ENCODE peak calls at places on chromosomes 1 and 21, in eight cellular contexts. One of them, this sample, is unnamed.

GRCh38 chr1:208280681-208281439 is 36.7 kb upstream of the PLXNA2 start:
- DNase-seq in nephron progenitor cell: no peak
- DNase-seq in bronchial epithelial cell: no peak
- DNase-seq in upper lobe of right lung: no peak
- DNase-seq in progenitor cell of endocrine pancreas: no peak
- DNase-seq in endothelial cell: no peak
- DNase-seq in AG10803: no peak
- DNase-seq in stomach: no peak
- DNase-seq in this sample: no peak

GRCh38 chr1:200971955-200972711 is 51.4 kb downstream of the KIF21B start:
- DNase-seq in stomach: peak; percentile 70
- DNase-seq in progenitor cell of endocrine pancreas: peak; percentile 67
- DNase-seq in AG10803: peak; percentile 44
- DNase-seq in upper lobe of right lung: peak; percentile 76
- DNase-seq in endothelial cell: peak; percentile 79
- DNase-seq in bronchial epithelial cell: peak; percentile 19
- DNase-seq in nephron progenitor cell: peak; percentile 79
- DNase-seq in this sample: peak; percentile 79

GRCh38 chr1:162094271-162094670 is 24.8 kb downstream of the NOS1AP start:
- DNase-seq in AG10803: peak; percentile 26
- DNase-seq in progenitor cell of endocrine pancreas: no peak
- DNase-seq in nephron progenitor cell: no peak
- DNase-seq in bronchial epithelial cell: no peak
- DNase-seq in endothelial cell: no peak
- DNase-seq in stomach: no peak
- DNase-seq in upper lobe of right lung: no peak
- DNase-seq in this sample: no peak

GRCh38 chr1:2381741-2382620 is 9.4 kb downstream of the MORN1 start:
- DNase-seq in AG10803: peak; percentile 78
- DNase-seq in bronchial epithelial cell: peak; percentile 48
- DNase-seq in endothelial cell: peak; percentile 89
- DNase-seq in stomach: peak; percentile 83
- DNase-seq in progenitor cell of endocrine pancreas: peak; percentile 65
- DNase-seq in upper lobe of right lung: peak; percentile 92
- DNase-seq in nephron progenitor cell: peak; percentile 91
- DNase-seq in this sample: peak; percentile 82

GRCh38 chr1:83779565-83779964 is 219.4 kb downstream of the TTLL7 start:
- DNase-seq in nephron progenitor cell: no peak
- DNase-seq in AG10803: no peak
- DNase-seq in stomach: no peak
- DNase-seq in bronchial epithelial cell: no peak
- DNase-seq in endothelial cell: no peak
- DNase-seq in upper lobe of right lung: no peak
- DNase-seq in progenitor cell of endocrine pancreas: no peak
- DNase-seq in this sample: no peak

GRCh38 chr1:55490556-55490955 is 275.4 kb upstream of the USP24 start:
- DNase-seq in upper lobe of right lung: no peak
- DNase-seq in nephron progenitor cell: no peak
- DNase-seq in AG10803: peak; percentile 46
- DNase-seq in progenitor cell of endocrine pancreas: no peak
- DNase-seq in endothelial cell: no peak
- DNase-seq in bronchial epithelial cell: peak; percentile 32
- DNase-seq in stomach: no peak
- DNase-seq in this sample: no peak

GRCh38 chr21:37087188-37087587 is 14.1 kb downstream of the TTC3 start:
- DNase-seq in upper lobe of right lung: no peak
- DNase-seq in endothelial cell: no peak
- DNase-seq in bronchial epithelial cell: peak; percentile 74
- DNase-seq in AG10803: peak; percentile 57
- DNase-seq in nephron progenitor cell: no peak
- DNase-seq in progenitor cell of endocrine pancreas: no peak
- DNase-seq in stomach: no peak
- DNase-seq in this sample: peak; percentile 34

GRCh38 chr1:15116966-15117365 is 36.6 kb upstream of the TMEM51 start:
- DNase-seq in nephron progenitor cell: no peak
- DNase-seq in endothelial cell: no peak
- DNase-seq in bronchial epithelial cell: no peak
- DNase-seq in AG10803: no peak
- DNase-seq in stomach: no peak
- DNase-seq in progenitor cell of endocrine pancreas: no peak
- DNase-seq in upper lobe of right lung: no peak
- DNase-seq in this sample: no peak

GRCh38 chr1:24321712-24322635 is 2.8 kb downstream of the GRHL3 start:
- DNase-seq in bronchial epithelial cell: peak; percentile 90
- DNase-seq in nephron progenitor cell: peak; percentile 61
- DNase-seq in progenitor cell of endocrine pancreas: peak; percentile 39
- DNase-seq in upper lobe of right lung: peak; percentile 78
- DNase-seq in stomach: peak; percentile 63
- DNase-seq in AG10803: peak; percentile 80
- DNase-seq in endothelial cell: peak; percentile 47
- DNase-seq in this sample: no peak

GRCh38 chr1:46630719-46631118 is 14.1 kb upstream of the MOB3C start:
- DNase-seq in bronchial epithelial cell: no peak
- DNase-seq in stomach: no peak
- DNase-seq in AG10803: no peak
- DNase-seq in progenitor cell of endocrine pancreas: no peak
- DNase-seq in nephron progenitor cell: no peak
- DNase-seq in upper lobe of right lung: no peak
- DNase-seq in endothelial cell: no peak
- DNase-seq in this sample: no peak

GRCh38 chr1:56456426-56457101 is 122.8 kb downstream of the PLPP3 start:
- DNase-seq in AG10803: peak; percentile 48
- DNase-seq in bronchial epithelial cell: peak; percentile 80
- DNase-seq in endothelial cell: no peak
- DNase-seq in stomach: no peak
- DNase-seq in progenitor cell of endocrine pancreas: no peak
- DNase-seq in nephron progenitor cell: no peak
- DNase-seq in upper lobe of right lung: no peak
- DNase-seq in this sample: no peak

GRCh38 chr1:228280961-228281591 is 73.2 kb downstream of the OBSCN start:
- DNase-seq in upper lobe of right lung: peak; percentile 51
- DNase-seq in progenitor cell of endocrine pancreas: no peak
- DNase-seq in bronchial epithelial cell: no peak
- DNase-seq in endothelial cell: no peak
- DNase-seq in nephron progenitor cell: no peak
- DNase-seq in stomach: peak; percentile 22
- DNase-seq in AG10803: no peak
- DNase-seq in this sample: no peak

GRCh38 chr1:223531742-223532341 is 133.7 kb downstream of the CAPN8 start:
- DNase-seq in endothelial cell: peak; percentile 76
- DNase-seq in progenitor cell of endocrine pancreas: peak; percentile 46
- DNase-seq in nephron progenitor cell: peak; percentile 73
- DNase-seq in upper lobe of right lung: peak; percentile 77
- DNase-seq in bronchial epithelial cell: peak; percentile 47
- DNase-seq in stomach: peak; percentile 75
- DNase-seq in AG10803: peak; percentile 17
- DNase-seq in this sample: peak; percentile 68
- TF ChIP-seq CTCF in endothelial cell: peak; percentile 75
- TF ChIP-seq CTCF in progenitor cell of endocrine pancreas: peak; percentile 86
- TF ChIP-seq CTCF in nephron progenitor cell: peak; percentile 66
- TF ChIP-seq CTCF in upper lobe of right lung: peak; percentile 64
- TF ChIP-seq CTCF in bronchial epithelial cell: peak; percentile 87
- TF ChIP-seq CTCF in stomach: peak; percentile 53
- TF ChIP-seq CTCF in AG10803: peak; percentile 60
- TF ChIP-seq CTCF in this sample: peak; percentile 91

GRCh38 chr1:30088594-30089556 is 634.5 kb downstream of the MATN1 start:
- DNase-seq in bronchial epithelial cell: no peak
- DNase-seq in progenitor cell of endocrine pancreas: no peak
- DNase-seq in nephron progenitor cell: no peak
- DNase-seq in AG10803: no peak
- DNase-seq in endothelial cell: no peak
- DNase-seq in upper lobe of right lung: peak; percentile 75
- DNase-seq in stomach: no peak
- DNase-seq in this sample: peak; percentile 72

GRCh38 chr1:30085814-30086770 is 637.3 kb downstream of the MATN1 start:
- DNase-seq in bronchial epithelial cell: no peak
- DNase-seq in AG10803: peak; percentile 33
- DNase-seq in progenitor cell of endocrine pancreas: peak; percentile 83
- DNase-seq in endothelial cell: peak; percentile 87
- DNase-seq in nephron progenitor cell: peak; percentile 97
- DNase-seq in stomach: peak; percentile 28
- DNase-seq in upper lobe of right lung: peak; percentile 74
- DNase-seq in this sample: peak; percentile 67

GRCh38 chr1:30084909-30085571 is 638.3 kb downstream of the MATN1 start:
- DNase-seq in stomach: no peak
- DNase-seq in progenitor cell of endocrine pancreas: no peak
- DNase-seq in upper lobe of right lung: no peak
- DNase-seq in nephron progenitor cell: no peak
- DNase-seq in bronchial epithelial cell: no peak
- DNase-seq in AG10803: no peak
- DNase-seq in endothelial cell: no peak
- DNase-seq in this sample: no peak

GRCh38 chr1:30090421-30090820 is 633.0 kb downstream of the MATN1 start:
- DNase-seq in upper lobe of right lung: no peak
- DNase-seq in bronchial epithelial cell: no peak
- DNase-seq in stomach: no peak
- DNase-seq in endothelial cell: no peak
- DNase-seq in progenitor cell of endocrine pancreas: no peak
- DNase-seq in nephron progenitor cell: no peak
- DNase-seq in AG10803: no peak
- DNase-seq in this sample: no peak

DNA sequence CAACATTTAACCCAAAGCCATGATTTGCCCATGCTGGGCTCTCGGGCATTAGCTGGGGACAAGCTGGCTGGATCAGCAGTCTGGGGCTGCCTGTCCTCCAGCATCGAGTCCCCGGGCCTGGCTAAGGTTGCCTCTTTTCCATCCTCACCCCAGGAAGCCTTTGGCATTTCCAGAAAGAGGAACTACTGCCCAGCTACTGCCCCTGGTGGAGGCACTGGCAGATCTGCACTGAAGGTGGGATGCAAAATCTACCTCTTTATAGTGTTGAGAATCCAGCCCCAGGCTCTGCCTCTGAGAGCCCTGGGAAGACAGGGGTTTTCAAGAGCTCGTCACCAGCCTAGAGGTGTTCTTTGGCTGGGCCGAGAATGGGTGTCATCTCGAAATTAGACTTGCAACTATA is 635.9 kb downstream of the MATN1 start:
- DNase-seq in nephron progenitor cell: no peak
- DNase-seq in progenitor cell of endocrine pancreas: no peak
- DNase-seq in upper lobe of right lung: no peak
- DNase-seq in AG10803: no peak
- DNase-seq in endothelial cell: peak; percentile 41
- DNase-seq in bronchial epithelial cell: no peak
- DNase-seq in stomach: no peak
- DNase-seq in this sample: no peak
- TF ChIP-seq CTCF in nephron progenitor cell: peak; percentile 29
- TF ChIP-seq CTCF in progenitor cell of endocrine pancreas: peak; percentile 50
- TF ChIP-seq CTCF in upper lobe of right lung: peak; percentile 15
- TF ChIP-seq CTCF in AG10803: peak; percentile 54
- TF ChIP-seq CTCF in endothelial cell: peak; percentile 18
- TF ChIP-seq CTCF in bronchial epithelial cell: peak; percentile 30
- TF ChIP-seq CTCF in stomach: no peak
- TF ChIP-seq CTCF in this sample: peak; percentile 45

GRCh38 chr1:204130989-204131892 is 20.6 kb downstream of the ETNK2 start:
- DNase-seq in AG10803: peak; percentile 79
- DNase-seq in bronchial epithelial cell: peak; percentile 83
- DNase-seq in upper lobe of right lung: no peak
- DNase-seq in nephron progenitor cell: no peak
- DNase-seq in stomach: no peak
- DNase-seq in endothelial cell: no peak
- DNase-seq in progenitor cell of endocrine pancreas: no peak
- DNase-seq in this sample: no peak
- TF ChIP-seq CTCF in AG10803: peak; percentile 18
- TF ChIP-seq CTCF in bronchial epithelial cell: no peak
- TF ChIP-seq CTCF in upper lobe of right lung: no peak
- TF ChIP-seq CTCF in nephron progenitor cell: no peak
- TF ChIP-seq CTCF in stomach: no peak
- TF ChIP-seq CTCF in endothelial cell: no peak
- TF ChIP-seq CTCF in progenitor cell of endocrine pancreas: peak; percentile 13
- TF ChIP-seq CTCF in this sample: peak; percentile 24

GRCh38 chr21:34857874-34858273 is 189.1 kb downstream of the CLIC6 start:
- DNase-seq in nephron progenitor cell: no peak
- DNase-seq in progenitor cell of endocrine pancreas: no peak
- DNase-seq in upper lobe of right lung: no peak
- DNase-seq in stomach: no peak
- DNase-seq in bronchial epithelial cell: no peak
- DNase-seq in AG10803: no peak
- DNase-seq in endothelial cell: no peak
- DNase-seq in this sample: no peak
- TF ChIP-seq CTCF in nephron progenitor cell: no peak
- TF ChIP-seq CTCF in progenitor cell of endocrine pancreas: peak; percentile 40
- TF ChIP-seq CTCF in upper lobe of right lung: no peak
- TF ChIP-seq CTCF in stomach: no peak
- TF ChIP-seq CTCF in bronchial epithelial cell: peak; percentile 24
- TF ChIP-seq CTCF in AG10803: peak; percentile 32
- TF ChIP-seq CTCF in endothelial cell: peak; percentile 40
- TF ChIP-seq CTCF in this sample: no peak

DNA sequence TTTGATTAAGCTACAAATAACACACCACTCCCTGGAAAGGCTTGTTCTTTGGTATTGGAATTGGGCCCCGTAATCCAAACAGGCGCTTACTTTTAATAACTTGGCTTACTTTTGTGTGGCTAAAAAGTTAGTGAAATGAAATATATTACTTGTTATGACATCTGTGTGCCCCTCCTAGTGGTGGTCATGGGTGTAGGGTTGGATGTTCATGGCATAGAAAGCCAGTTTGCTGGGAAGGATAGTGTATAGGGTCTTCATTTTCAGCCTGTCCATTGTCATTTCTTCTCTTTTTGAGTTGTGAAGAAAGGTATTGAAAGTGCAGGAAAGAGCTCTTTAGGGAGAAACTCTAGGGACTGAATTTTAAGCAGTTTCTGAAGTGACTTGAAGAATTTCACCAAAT is 5.9 kb downstream of the CDC14A start:
- DNase-seq in endothelial cell: no peak
- DNase-seq in upper lobe of right lung: no peak
- DNase-seq in bronchial epithelial cell: no peak
- DNase-seq in progenitor cell of endocrine pancreas: no peak
- DNase-seq in AG10803: no peak
- DNase-seq in nephron progenitor cell: no peak
- DNase-seq in stomach: no peak
- DNase-seq in this sample: peak; percentile 36
- TF ChIP-seq CTCF in endothelial cell: peak; percentile 52
- TF ChIP-seq CTCF in upper lobe of right lung: peak; percentile 29
- TF ChIP-seq CTCF in bronchial epithelial cell: no peak
- TF ChIP-seq CTCF in progenitor cell of endocrine pancreas: peak; percentile 44
- TF ChIP-seq CTCF in AG10803: peak; percentile 40
- TF ChIP-seq CTCF in nephron progenitor cell: no peak
- TF ChIP-seq CTCF in stomach: no peak
- TF ChIP-seq CTCF in this sample: peak; percentile 74

DNA sequence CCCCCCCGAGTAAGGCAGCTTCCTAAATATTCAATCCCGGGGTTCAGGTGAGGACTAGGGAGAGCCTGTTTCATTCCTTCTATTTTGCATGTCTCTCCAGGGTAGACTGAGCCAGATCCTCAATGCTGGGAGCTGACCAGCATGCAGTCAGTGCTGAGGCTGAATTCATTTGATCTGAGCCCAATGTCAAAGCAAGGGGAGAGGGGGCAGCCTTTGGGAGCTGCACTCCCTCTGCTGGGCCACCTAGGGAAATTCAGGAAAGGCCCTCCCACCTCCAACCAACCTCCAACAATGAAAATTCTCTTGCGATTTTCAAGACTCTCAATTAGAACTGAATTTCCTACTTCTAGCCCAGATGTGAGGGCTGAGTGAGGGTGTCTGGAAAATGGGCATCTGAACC is 371.2 kb downstream of the NPHP4 start:
- DNase-seq in endothelial cell: peak; percentile 60
- DNase-seq in upper lobe of right lung: no peak
- DNase-seq in bronchial epithelial cell: no peak
- DNase-seq in nephron progenitor cell: peak; percentile 58
- DNase-seq in AG10803: no peak
- DNase-seq in progenitor cell of endocrine pancreas: peak; percentile 39
- DNase-seq in stomach: no peak
- DNase-seq in this sample: no peak
- TF ChIP-seq CTCF in endothelial cell: peak; percentile 71
- TF ChIP-seq CTCF in upper lobe of right lung: peak; percentile 33
- TF ChIP-seq CTCF in bronchial epithelial cell: peak; percentile 51
- TF ChIP-seq CTCF in nephron progenitor cell: peak; percentile 76
- TF ChIP-seq CTCF in AG10803: no peak
- TF ChIP-seq CTCF in progenitor cell of endocrine pancreas: peak; percentile 86
- TF ChIP-seq CTCF in stomach: peak; percentile 44
- TF ChIP-seq CTCF in this sample: peak; percentile 54

GRCh38 chr1:43531453-43531905 is 796 bp downstream of the PTPRF start:
- DNase-seq in nephron progenitor cell: peak; percentile 61
- DNase-seq in AG10803: peak; percentile 20
- DNase-seq in upper lobe of right lung: peak; percentile 79
- DNase-seq in progenitor cell of endocrine pancreas: peak; percentile 57
- DNase-seq in bronchial epithelial cell: no peak
- DNase-seq in stomach: no peak
- DNase-seq in endothelial cell: peak; percentile 52
- DNase-seq in this sample: no peak
- TF ChIP-seq CTCF in nephron progenitor cell: no peak
- TF ChIP-seq CTCF in AG10803: no peak
- TF ChIP-seq CTCF in upper lobe of right lung: no peak
- TF ChIP-seq CTCF in progenitor cell of endocrine pancreas: no peak
- TF ChIP-seq CTCF in bronchial epithelial cell: no peak
- TF ChIP-seq CTCF in stomach: peak; percentile 20
- TF ChIP-seq CTCF in endothelial cell: no peak
- TF ChIP-seq CTCF in this sample: no peak

This sample was measured in BE2C.